ENCODE peak calls at places on chromosomes 7 and 10, in nine cellular contexts. One of them, this sample, is unnamed.

GRCh38 chr7:50092579-50093411 is at the start of gene ZPBP:
- DNase-seq in nephron progenitor cell: peak
- DNase-seq in neural crest cell: peak
- DNase-seq in GM20000: peak
- DNase-seq in brain microvascular endothelial cell: peak
- DNase-seq in AG09319: no peak
- DNase-seq in Panc1: peak
- DNase-seq in body of pancreas: peak
- DNase-seq in uterus: no peak
- DNase-seq in this sample: no peak

GRCh38 chr10:89235073-89235798 is 16.3 kb downstream of the LIPA start:
- DNase-seq in brain microvascular endothelial cell: no peak
- DNase-seq in body of pancreas: peak
- DNase-seq in GM20000: no peak
- DNase-seq in nephron progenitor cell: no peak
- DNase-seq in Panc1: no peak
- DNase-seq in neural crest cell: no peak
- DNase-seq in AG09319: no peak
- DNase-seq in uterus: peak
- DNase-seq in this sample: no peak

GRCh38 chr7:129778770-129779601 is 167.5 kb downstream of the NRF1 start:
- DNase-seq in body of pancreas: peak
- DNase-seq in brain microvascular endothelial cell: no peak
- DNase-seq in nephron progenitor cell: peak
- DNase-seq in AG09319: no peak
- DNase-seq in uterus: no peak
- DNase-seq in GM20000: peak
- DNase-seq in Panc1: no peak
- DNase-seq in neural crest cell: no peak
- DNase-seq in this sample: no peak

GRCh38 chr10:67438605-67439258 is 257.3 kb downstream of the CTNNA3 start:
- DNase-seq in body of pancreas: no peak
- DNase-seq in nephron progenitor cell: no peak
- DNase-seq in AG09319: no peak
- DNase-seq in GM20000: no peak
- DNase-seq in brain microvascular endothelial cell: no peak
- DNase-seq in Panc1: no peak
- DNase-seq in uterus: no peak
- DNase-seq in neural crest cell: no peak
- DNase-seq in this sample: no peak

GRCh38 chr10:60444494-60445064 is 54.9 kb upstream of the ANK3 start:
- DNase-seq in Panc1: no peak
- DNase-seq in AG09319: no peak
- DNase-seq in uterus: no peak
- DNase-seq in nephron progenitor cell: no peak
- DNase-seq in GM20000: no peak
- DNase-seq in brain microvascular endothelial cell: no peak
- DNase-seq in body of pancreas: no peak
- DNase-seq in neural crest cell: no peak
- DNase-seq in this sample: no peak

GRCh38 chr7:22356010-22356854 is 722 bp downstream of the RAPGEF5 start:
- DNase-seq in body of pancreas: no peak
- DNase-seq in neural crest cell: peak
- DNase-seq in GM20000: peak
- DNase-seq in nephron progenitor cell: peak
- DNase-seq in Panc1: no peak
- DNase-seq in brain microvascular endothelial cell: no peak
- DNase-seq in AG09319: no peak
- DNase-seq in uterus: no peak
- DNase-seq in this sample: no peak

GRCh38 chr10:15370741-15371701 is at the start of gene FAM171A1:
- DNase-seq in nephron progenitor cell: peak
- DNase-seq in body of pancreas: peak
- DNase-seq in GM20000: peak
- DNase-seq in neural crest cell: peak
- DNase-seq in Panc1: no peak
- DNase-seq in brain microvascular endothelial cell: no peak
- DNase-seq in uterus: peak
- DNase-seq in AG09319: no peak
- DNase-seq in this sample: peak

GRCh38 chr7:92784935-92785334 is 51.4 kb downstream of the CDK6 start:
- DNase-seq in GM20000: no peak
- DNase-seq in uterus: no peak
- DNase-seq in neural crest cell: no peak
- DNase-seq in Panc1: no peak
- DNase-seq in nephron progenitor cell: no peak
- DNase-seq in body of pancreas: no peak
- DNase-seq in AG09319: no peak
- DNase-seq in brain microvascular endothelial cell: no peak
- DNase-seq in this sample: no peak

GRCh38 chr7:37007731-37008130 is 283.4 kb upstream of the AOAH start:
- DNase-seq in brain microvascular endothelial cell: no peak
- DNase-seq in uterus: no peak
- DNase-seq in nephron progenitor cell: no peak
- DNase-seq in body of pancreas: no peak
- DNase-seq in neural crest cell: no peak
- DNase-seq in Panc1: no peak
- DNase-seq in AG09319: no peak
- DNase-seq in GM20000: no peak
- DNase-seq in this sample: no peak

GRCh38 chr10:61635946-61636345 is 26.8 kb upstream of the CABCOCO1 start:
- DNase-seq in neural crest cell: no peak
- DNase-seq in Panc1: no peak
- DNase-seq in nephron progenitor cell: no peak
- DNase-seq in uterus: no peak
- DNase-seq in brain microvascular endothelial cell: no peak
- DNase-seq in AG09319: no peak
- DNase-seq in GM20000: no peak
- DNase-seq in body of pancreas: no peak
- DNase-seq in this sample: no peak

GRCh38 chr10:86594535-86594934 is 59.8 kb upstream of the OPN4 start:
- DNase-seq in brain microvascular endothelial cell: peak
- DNase-seq in nephron progenitor cell: no peak
- DNase-seq in uterus: no peak
- DNase-seq in Panc1: no peak
- DNase-seq in GM20000: no peak
- DNase-seq in AG09319: no peak
- DNase-seq in neural crest cell: no peak
- DNase-seq in body of pancreas: no peak
- DNase-seq in this sample: peak

GRCh38 chr10:44339218-44339617 is 45.7 kb downstream of the CXCL12 start:
- DNase-seq in neural crest cell: no peak
- DNase-seq in uterus: no peak
- DNase-seq in nephron progenitor cell: no peak
- DNase-seq in AG09319: peak
- DNase-seq in brain microvascular endothelial cell: no peak
- DNase-seq in body of pancreas: no peak
- DNase-seq in Panc1: no peak
- DNase-seq in GM20000: no peak
- DNase-seq in this sample: no peak

GRCh38 chr7:33744293-33744692 is 161.0 kb upstream of the BMPER start:
- DNase-seq in AG09319: no peak
- DNase-seq in brain microvascular endothelial cell: no peak
- DNase-seq in Panc1: no peak
- DNase-seq in body of pancreas: no peak
- DNase-seq in nephron progenitor cell: no peak
- DNase-seq in uterus: no peak
- DNase-seq in GM20000: peak
- DNase-seq in neural crest cell: no peak
- DNase-seq in this sample: no peak

GRCh38 chr10:127877701-127878100 is 15.0 kb downstream of the CLRN3 start:
- DNase-seq in uterus: no peak
- DNase-seq in Panc1: no peak
- DNase-seq in AG09319: no peak
- DNase-seq in GM20000: no peak
- DNase-seq in body of pancreas: no peak
- DNase-seq in neural crest cell: no peak
- DNase-seq in nephron progenitor cell: no peak
- DNase-seq in brain microvascular endothelial cell: no peak
- DNase-seq in this sample: no peak

GRCh38 chr7:96045919-96046318 is 273.6 kb downstream of the DYNC1I1 start:
- DNase-seq in AG09319: no peak
- DNase-seq in uterus: no peak
- DNase-seq in GM20000: no peak
- DNase-seq in Panc1: no peak
- DNase-seq in neural crest cell: no peak
- DNase-seq in brain microvascular endothelial cell: no peak
- DNase-seq in body of pancreas: peak
- DNase-seq in nephron progenitor cell: no peak
- DNase-seq in this sample: no peak

GRCh38 chr7:101162551-101163280 is 2.7 kb downstream of the VGF start:
- DNase-seq in uterus: no peak
- DNase-seq in brain microvascular endothelial cell: no peak
- DNase-seq in Panc1: no peak
- DNase-seq in AG09319: no peak
- DNase-seq in neural crest cell: peak
- DNase-seq in GM20000: peak
- DNase-seq in body of pancreas: peak
- DNase-seq in nephron progenitor cell: peak
- DNase-seq in this sample: peak

GRCh38 chr7:93062599-93062998 is 55.2 kb downstream of the SAMD9 start:
- DNase-seq in GM20000: no peak
- DNase-seq in neural crest cell: no peak
- DNase-seq in body of pancreas: no peak
- DNase-seq in uterus: no peak
- DNase-seq in Panc1: no peak
- DNase-seq in brain microvascular endothelial cell: no peak
- DNase-seq in AG09319: no peak
- DNase-seq in nephron progenitor cell: no peak
- DNase-seq in this sample: no peak

GRCh38 chr7:133869556-133869955 is 257.6 kb upstream of the LRGUK start:
- DNase-seq in AG09319: no peak
- DNase-seq in Panc1: no peak
- DNase-seq in brain microvascular endothelial cell: no peak
- DNase-seq in neural crest cell: no peak
- DNase-seq in nephron progenitor cell: no peak
- DNase-seq in body of pancreas: no peak
- DNase-seq in uterus: no peak
- DNase-seq in GM20000: no peak
- DNase-seq in this sample: no peak
- TF ChIP-seq CTCF in AG09319: no peak
- TF ChIP-seq CTCF in Panc1: no peak
- TF ChIP-seq CTCF in brain microvascular endothelial cell: no peak
- TF ChIP-seq CTCF in neural crest cell: no peak
- TF ChIP-seq CTCF in nephron progenitor cell: no peak
- TF ChIP-seq CTCF in body of pancreas: no peak
- TF ChIP-seq CTCF in uterus: no peak
- TF ChIP-seq CTCF in GM20000: no peak
- TF ChIP-seq CTCF in this sample: no peak

GRCh38 chr10:122034149-122034756 is 45.3 kb downstream of the TACC2 start:
- DNase-seq in neural crest cell: no peak
- DNase-seq in GM20000: no peak
- DNase-seq in AG09319: no peak
- DNase-seq in uterus: no peak
- DNase-seq in nephron progenitor cell: no peak
- DNase-seq in brain microvascular endothelial cell: no peak
- DNase-seq in body of pancreas: no peak
- DNase-seq in Panc1: no peak
- DNase-seq in this sample: no peak

GRCh38 chr10:122033224-122033926 is 44.4 kb downstream of the TACC2 start:
- DNase-seq in GM20000: no peak
- DNase-seq in nephron progenitor cell: no peak
- DNase-seq in AG09319: no peak
- DNase-seq in uterus: no peak
- DNase-seq in neural crest cell: no peak
- DNase-seq in body of pancreas: no peak
- DNase-seq in Panc1: no peak
- DNase-seq in brain microvascular endothelial cell: no peak
- DNase-seq in this sample: no peak

GRCh38 chr10:122030200-122030552 is 41.2 kb downstream of the TACC2 start:
- DNase-seq in nephron progenitor cell: no peak
- DNase-seq in body of pancreas: no peak
- DNase-seq in Panc1: no peak
- DNase-seq in GM20000: no peak
- DNase-seq in neural crest cell: no peak
- DNase-seq in brain microvascular endothelial cell: no peak
- DNase-seq in uterus: no peak
- DNase-seq in AG09319: no peak
- DNase-seq in this sample: no peak

GRCh38 chr10:122029503-122030199 is 40.7 kb downstream of the TACC2 start:
- DNase-seq in GM20000: no peak
- DNase-seq in brain microvascular endothelial cell: no peak
- DNase-seq in body of pancreas: no peak
- DNase-seq in AG09319: no peak
- DNase-seq in nephron progenitor cell: no peak
- DNase-seq in neural crest cell: no peak
- DNase-seq in Panc1: no peak
- DNase-seq in uterus: no peak
- DNase-seq in this sample: no peak
- TF ChIP-seq CTCF in GM20000: no peak
- TF ChIP-seq CTCF in brain microvascular endothelial cell: peak
- TF ChIP-seq CTCF in body of pancreas: no peak
- TF ChIP-seq CTCF in AG09319: no peak
- TF ChIP-seq CTCF in nephron progenitor cell: no peak
- TF ChIP-seq CTCF in neural crest cell: no peak
- TF ChIP-seq CTCF in Panc1: no peak
- TF ChIP-seq CTCF in uterus: no peak
- TF ChIP-seq CTCF in this sample: no peak

DNA sequence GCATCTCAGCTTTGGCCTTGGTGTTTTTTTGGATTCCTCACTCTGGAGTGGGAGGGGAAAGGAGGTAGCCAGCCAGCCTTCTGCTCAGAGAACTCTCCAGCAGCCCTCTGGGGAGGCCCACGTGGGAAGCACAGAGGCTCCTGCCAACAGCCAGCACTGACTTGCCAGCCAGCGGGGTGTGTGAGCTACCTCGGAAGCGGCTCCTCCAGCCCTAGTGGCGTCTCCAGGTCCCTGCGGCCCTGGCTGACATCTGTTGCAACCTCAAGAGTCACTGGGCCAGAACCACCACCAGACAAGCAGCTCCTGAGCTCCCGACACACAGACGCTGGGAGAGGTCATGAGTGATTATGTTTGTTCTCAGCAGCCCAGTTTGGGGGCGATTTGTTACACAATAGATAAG is 180.2 kb upstream of the FZD8 start:
- DNase-seq in uterus: peak
- DNase-seq in Panc1: no peak
- DNase-seq in neural crest cell: peak
- DNase-seq in AG09319: peak
- DNase-seq in brain microvascular endothelial cell: peak
- DNase-seq in body of pancreas: peak
- DNase-seq in nephron progenitor cell: peak
- DNase-seq in GM20000: no peak
- DNase-seq in this sample: peak
- TF ChIP-seq CTCF in uterus: peak
- TF ChIP-seq CTCF in Panc1: no peak
- TF ChIP-seq CTCF in neural crest cell: peak
- TF ChIP-seq CTCF in AG09319: peak
- TF ChIP-seq CTCF in brain microvascular endothelial cell: peak
- TF ChIP-seq CTCF in body of pancreas: no peak
- TF ChIP-seq CTCF in nephron progenitor cell: peak
- TF ChIP-seq CTCF in GM20000: no peak
- TF ChIP-seq CTCF in this sample: no peak

DNA sequence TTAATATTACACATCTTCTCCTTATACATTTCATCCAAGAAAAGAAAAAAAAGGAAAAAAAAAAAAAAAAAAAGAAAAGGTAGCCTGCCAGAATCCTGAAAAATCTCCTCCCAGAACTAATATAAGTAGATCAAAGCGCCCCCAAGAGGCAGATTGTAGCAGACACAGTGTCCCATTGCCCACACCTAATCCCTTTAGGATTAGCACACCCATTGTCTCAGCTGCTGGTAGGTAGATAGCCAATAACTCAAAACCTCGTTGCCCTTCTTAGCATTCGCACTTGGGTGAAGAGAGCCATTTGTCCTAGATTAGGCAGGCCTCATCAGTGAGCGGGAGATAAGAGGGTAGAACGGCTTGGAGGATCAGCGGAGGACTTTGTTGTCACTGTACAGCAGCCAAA is 100.2 kb upstream of the SORCS1 start:
- DNase-seq in Panc1: no peak
- DNase-seq in body of pancreas: no peak
- DNase-seq in GM20000: no peak
- DNase-seq in neural crest cell: no peak
- DNase-seq in brain microvascular endothelial cell: no peak
- DNase-seq in uterus: no peak
- DNase-seq in AG09319: no peak
- DNase-seq in nephron progenitor cell: no peak
- DNase-seq in this sample: no peak
- TF ChIP-seq CTCF in Panc1: peak
- TF ChIP-seq CTCF in body of pancreas: no peak
- TF ChIP-seq CTCF in GM20000: peak
- TF ChIP-seq CTCF in neural crest cell: no peak
- TF ChIP-seq CTCF in brain microvascular endothelial cell: no peak
- TF ChIP-seq CTCF in uterus: no peak
- TF ChIP-seq CTCF in AG09319: no peak
- TF ChIP-seq CTCF in nephron progenitor cell: no peak
- TF ChIP-seq CTCF in this sample: no peak

This sample was measured in mesothelial cell of epicardium.